ENCODE peak calls at places on chromosomes 16 and 17, in five cellular contexts. One of them, this sample, is unnamed.

GRCh38 chr17:82614095-82614631 is 34.1 kb downstream of the WDR45B start:
- DNase-seq in occipital lobe: no peak
- DNase-seq in NB4: no peak
- DNase-seq in foreskin melanocyte: no peak
- DNase-seq in cardiac fibroblast: no peak
- DNase-seq in this sample: no peak

GRCh38 chr17:76179496-76180467 is 38.7 kb upstream of the FOXJ1 start:
- DNase-seq in occipital lobe: no peak
- DNase-seq in NB4: peak
- DNase-seq in foreskin melanocyte: peak
- DNase-seq in cardiac fibroblast: peak
- DNase-seq in this sample: no peak

GRCh38 chr17:1966274-1967086 is 58.7 kb downstream of the RTN4RL1 start:
- DNase-seq in occipital lobe: no peak
- DNase-seq in NB4: no peak
- DNase-seq in foreskin melanocyte: no peak
- DNase-seq in cardiac fibroblast: no peak
- DNase-seq in this sample: no peak

GRCh38 chr16:69123894-69124293 is 8.5 kb downstream of the CHTF8 start:
- DNase-seq in occipital lobe: peak
- DNase-seq in NB4: peak
- DNase-seq in foreskin melanocyte: peak
- DNase-seq in cardiac fibroblast: peak
- DNase-seq in this sample: peak

GRCh38 chr16:19330801-19331484 is 45.4 kb downstream of the CLEC19A start:
- DNase-seq in occipital lobe: peak
- DNase-seq in NB4: peak
- DNase-seq in foreskin melanocyte: no peak
- DNase-seq in cardiac fibroblast: peak
- DNase-seq in this sample: peak

GRCh38 chr17:3845361-3845753 is 689 bp downstream of the NCBP3 start:
- DNase-seq in occipital lobe: no peak
- DNase-seq in NB4: peak
- DNase-seq in foreskin melanocyte: peak
- DNase-seq in cardiac fibroblast: no peak
- DNase-seq in this sample: peak

GRCh38 chr17:21280081-21280518 is 4.4 kb upstream of the MAP2K3 start:
- DNase-seq in occipital lobe: peak
- DNase-seq in NB4: peak
- DNase-seq in foreskin melanocyte: no peak
- DNase-seq in cardiac fibroblast: peak
- DNase-seq in this sample: peak

GRCh38 chr16:24745791-24746190 is 16.3 kb downstream of the TNRC6A start:
- DNase-seq in occipital lobe: no peak
- DNase-seq in NB4: peak
- DNase-seq in foreskin melanocyte: no peak
- DNase-seq in cardiac fibroblast: no peak
- DNase-seq in this sample: no peak

GRCh38 chr17:76528528-76529223 is 8.8 kb downstream of the CYGB start:
- DNase-seq in occipital lobe: no peak
- DNase-seq in NB4: peak
- DNase-seq in foreskin melanocyte: no peak
- DNase-seq in cardiac fibroblast: peak
- DNase-seq in this sample: no peak

GRCh38 chr17:57324060-57324459 is 67.7 kb downstream of the MSI2 start:
- DNase-seq in occipital lobe: no peak
- DNase-seq in NB4: no peak
- DNase-seq in foreskin melanocyte: no peak
- DNase-seq in cardiac fibroblast: no peak
- DNase-seq in this sample: no peak

GRCh38 chr17:4176803-4177472 is 33.9 kb downstream of the CYB5D2 start:
- DNase-seq in occipital lobe: no peak
- DNase-seq in NB4: no peak
- DNase-seq in foreskin melanocyte: no peak
- DNase-seq in cardiac fibroblast: no peak
- DNase-seq in this sample: no peak

GRCh38 chr17:48139948-48140347 is 32.4 kb downstream of the SNX11 start:
- DNase-seq in occipital lobe: no peak
- DNase-seq in NB4: peak
- DNase-seq in foreskin melanocyte: no peak
- DNase-seq in cardiac fibroblast: no peak
- DNase-seq in this sample: no peak

GRCh38 chr16:85754403-85754802 is 3.5 kb upstream of the C16orf74 start:
- DNase-seq in occipital lobe: no peak
- DNase-seq in NB4: peak
- DNase-seq in foreskin melanocyte: no peak
- DNase-seq in cardiac fibroblast: no peak
- DNase-seq in this sample: no peak

GRCh38 chr16:57966133-57966805 is 4.7 kb downstream of the CNGB1 start:
- DNase-seq in occipital lobe: no peak
- DNase-seq in NB4: no peak
- DNase-seq in foreskin melanocyte: no peak
- DNase-seq in cardiac fibroblast: peak
- DNase-seq in this sample: no peak

GRCh38 chr16:84922351-84923135 is 88.8 kb downstream of the ZDHHC7 start:
- DNase-seq in occipital lobe: peak
- DNase-seq in NB4: peak
- DNase-seq in foreskin melanocyte: no peak
- DNase-seq in cardiac fibroblast: peak
- DNase-seq in this sample: no peak

GRCh38 chr16:81482329-81483063 is 37.9 kb downstream of the CMIP start:
- DNase-seq in occipital lobe: no peak
- DNase-seq in NB4: peak
- DNase-seq in foreskin melanocyte: no peak
- DNase-seq in cardiac fibroblast: no peak
- DNase-seq in this sample: no peak

GRCh38 chr17:7988750-7989178 is 13.7 kb upstream of the GUCY2D start:
- DNase-seq in occipital lobe: no peak
- DNase-seq in NB4: peak
- DNase-seq in foreskin melanocyte: peak
- DNase-seq in cardiac fibroblast: peak
- DNase-seq in this sample: peak

GRCh38 chr16:67027046-67027445 is 1.9 kb upstream of the CBFB start:
- DNase-seq in occipital lobe: no peak
- DNase-seq in NB4: no peak
- DNase-seq in foreskin melanocyte: no peak
- DNase-seq in cardiac fibroblast: no peak
- DNase-seq in this sample: no peak

GRCh38 chr16:50994995-50995394 is 156.1 kb downstream of the SALL1 start:
- DNase-seq in occipital lobe: no peak
- DNase-seq in NB4: no peak
- DNase-seq in foreskin melanocyte: no peak
- DNase-seq in cardiac fibroblast: no peak
- DNase-seq in this sample: no peak

GRCh38 chr17:82059272-82060000 is 6.2 kb downstream of the DUS1L start:
- DNase-seq in occipital lobe: no peak
- DNase-seq in NB4: no peak
- DNase-seq in foreskin melanocyte: no peak
- DNase-seq in cardiac fibroblast: no peak
- DNase-seq in this sample: no peak

This sample was measured in HCEC 1CT.